ENCODE peak calls at places on chromosome 6, in nine cellular contexts. One of them, this sample, is unnamed.

GRCh38 chr6:21593927-21594421 is 423 bp downstream of the SOX4 start:
- DNase-seq in activated B cell treated with CpG ODN at 0.5 μM for 24 hours: no peak
- DNase-seq in cardiac muscle cell: peak; percentile 74
- DNase-seq in fibroblast of lung: peak; percentile 75
- DNase-seq in RCC 7860: no peak
- DNase-seq in mammary epithelial cell: no peak
- DNase-seq in immature natural killer cell: peak; percentile 30
- DNase-seq in NB4: peak; percentile 78
- DNase-seq in K562: no peak
- DNase-seq in this sample: peak; percentile 55

GRCh38 chr6:100300221-100300736 is 164.4 kb downstream of the SIM1 start:
- DNase-seq in activated B cell treated with CpG ODN at 0.5 μM for 24 hours: no peak
- DNase-seq in cardiac muscle cell: peak; percentile 87
- DNase-seq in fibroblast of lung: peak; percentile 87
- DNase-seq in RCC 7860: peak; percentile 98
- DNase-seq in mammary epithelial cell: peak; percentile 90
- DNase-seq in immature natural killer cell: no peak
- DNase-seq in NB4: no peak
- DNase-seq in K562: no peak
- DNase-seq in this sample: no peak

GRCh38 chr6:30345852-30346251 is 896 bp downstream of the RPP21 start:
- DNase-seq in activated B cell treated with CpG ODN at 0.5 μM for 24 hours: no peak
- DNase-seq in cardiac muscle cell: peak; percentile 28
- DNase-seq in fibroblast of lung: no peak
- DNase-seq in RCC 7860: no peak
- DNase-seq in mammary epithelial cell: no peak
- DNase-seq in immature natural killer cell: no peak
- DNase-seq in NB4: no peak
- DNase-seq in K562: no peak
- DNase-seq in this sample: no peak

GRCh38 chr6:5098501-5099270 is 13.5 kb downstream of the PPP1R3G start:
- DNase-seq in activated B cell treated with CpG ODN at 0.5 μM for 24 hours: no peak
- DNase-seq in cardiac muscle cell: no peak
- DNase-seq in fibroblast of lung: no peak
- DNase-seq in RCC 7860: no peak
- DNase-seq in mammary epithelial cell: no peak
- DNase-seq in immature natural killer cell: no peak
- DNase-seq in NB4: no peak
- DNase-seq in K562: no peak
- DNase-seq in this sample: no peak

GRCh38 chr6:73452107-73452461 is at the start of gene CGAS:
- DNase-seq in activated B cell treated with CpG ODN at 0.5 μM for 24 hours: peak; percentile 69
- DNase-seq in cardiac muscle cell: peak; percentile 74
- DNase-seq in fibroblast of lung: peak; percentile 65
- DNase-seq in RCC 7860: peak; percentile 81
- DNase-seq in mammary epithelial cell: peak; percentile 27
- DNase-seq in immature natural killer cell: peak; percentile 68
- DNase-seq in NB4: peak; percentile 93
- DNase-seq in K562: no peak
- DNase-seq in this sample: peak; percentile 47

GRCh38 chr6:16130437-16130891 is 1.6 kb downstream of the MYLIP start:
- DNase-seq in activated B cell treated with CpG ODN at 0.5 μM for 24 hours: no peak
- DNase-seq in cardiac muscle cell: peak; percentile 8
- DNase-seq in fibroblast of lung: no peak
- DNase-seq in RCC 7860: no peak
- DNase-seq in mammary epithelial cell: peak; percentile 16
- DNase-seq in immature natural killer cell: no peak
- DNase-seq in NB4: no peak
- DNase-seq in K562: no peak
- DNase-seq in this sample: peak; percentile 20

GRCh38 chr6:166997768-166998255 is 1.4 kb upstream of the CEP43 start:
- DNase-seq in activated B cell treated with CpG ODN at 0.5 μM for 24 hours: peak; percentile 42
- DNase-seq in cardiac muscle cell: peak; percentile 79
- DNase-seq in fibroblast of lung: peak; percentile 65
- DNase-seq in RCC 7860: peak; percentile 66
- DNase-seq in mammary epithelial cell: peak; percentile 86
- DNase-seq in immature natural killer cell: peak; percentile 9
- DNase-seq in NB4: peak; percentile 80
- DNase-seq in K562: peak; percentile 63
- DNase-seq in this sample: peak; percentile 65

GRCh38 chr6:155448823-155449789 is 6.5 kb downstream of the NOX3 start:
- DNase-seq in activated B cell treated with CpG ODN at 0.5 μM for 24 hours: no peak
- DNase-seq in cardiac muscle cell: no peak
- DNase-seq in fibroblast of lung: no peak
- DNase-seq in RCC 7860: no peak
- DNase-seq in mammary epithelial cell: no peak
- DNase-seq in immature natural killer cell: no peak
- DNase-seq in NB4: no peak
- DNase-seq in K562: no peak
- DNase-seq in this sample: no peak

GRCh38 chr6:1624848-1625341 is 15.2 kb downstream of the FOXC1 start:
- DNase-seq in activated B cell treated with CpG ODN at 0.5 μM for 24 hours: no peak
- DNase-seq in cardiac muscle cell: peak; percentile 57
- DNase-seq in fibroblast of lung: peak; percentile 37
- DNase-seq in RCC 7860: no peak
- DNase-seq in mammary epithelial cell: peak; percentile 61
- DNase-seq in immature natural killer cell: no peak
- DNase-seq in NB4: peak; percentile 43
- DNase-seq in K562: no peak
- DNase-seq in this sample: no peak

GRCh38 chr6:130183271-130184222 is 39.2 kb downstream of the SAMD3 start:
- DNase-seq in activated B cell treated with CpG ODN at 0.5 μM for 24 hours: no peak
- DNase-seq in cardiac muscle cell: no peak
- DNase-seq in fibroblast of lung: no peak
- DNase-seq in RCC 7860: no peak
- DNase-seq in mammary epithelial cell: no peak
- DNase-seq in immature natural killer cell: peak; percentile 75
- DNase-seq in NB4: no peak
- DNase-seq in K562: no peak
- DNase-seq in this sample: no peak

GRCh38 chr6:110399219-110400071 is 15.9 kb downstream of the DDO start:
- DNase-seq in activated B cell treated with CpG ODN at 0.5 μM for 24 hours: no peak
- DNase-seq in cardiac muscle cell: peak; percentile 35
- DNase-seq in fibroblast of lung: peak; percentile 11
- DNase-seq in RCC 7860: no peak
- DNase-seq in mammary epithelial cell: no peak
- DNase-seq in immature natural killer cell: no peak
- DNase-seq in NB4: no peak
- DNase-seq in K562: no peak
- DNase-seq in this sample: no peak

GRCh38 chr6:160071805-160072687 is 49.6 kb upstream of the SLC22A1 start:
- DNase-seq in activated B cell treated with CpG ODN at 0.5 μM for 24 hours: no peak
- DNase-seq in cardiac muscle cell: peak; percentile 8
- DNase-seq in fibroblast of lung: no peak
- DNase-seq in RCC 7860: no peak
- DNase-seq in mammary epithelial cell: no peak
- DNase-seq in immature natural killer cell: no peak
- DNase-seq in NB4: peak; percentile 21
- DNase-seq in K562: no peak
- DNase-seq in this sample: peak; percentile 9

GRCh38 chr6:257031-257725 is 35.1 kb upstream of the DUSP22 start:
- DNase-seq in activated B cell treated with CpG ODN at 0.5 μM for 24 hours: no peak
- DNase-seq in cardiac muscle cell: peak; percentile 35
- DNase-seq in fibroblast of lung: peak; percentile 29
- DNase-seq in RCC 7860: no peak
- DNase-seq in mammary epithelial cell: no peak
- DNase-seq in immature natural killer cell: no peak
- DNase-seq in NB4: peak; percentile 69
- DNase-seq in K562: no peak
- DNase-seq in this sample: no peak

GRCh38 chr6:35558571-35558970 is 45.9 kb upstream of the TULP1 start:
- DNase-seq in activated B cell treated with CpG ODN at 0.5 μM for 24 hours: no peak
- DNase-seq in cardiac muscle cell: no peak
- DNase-seq in fibroblast of lung: no peak
- DNase-seq in RCC 7860: no peak
- DNase-seq in mammary epithelial cell: no peak
- DNase-seq in immature natural killer cell: no peak
- DNase-seq in NB4: no peak
- DNase-seq in K562: no peak
- DNase-seq in this sample: no peak

GRCh38 chr6:109359248-109359647 is 23.0 kb downstream of the CD164 start:
- DNase-seq in activated B cell treated with CpG ODN at 0.5 μM for 24 hours: no peak
- DNase-seq in cardiac muscle cell: no peak
- DNase-seq in fibroblast of lung: no peak
- DNase-seq in RCC 7860: no peak
- DNase-seq in mammary epithelial cell: no peak
- DNase-seq in immature natural killer cell: no peak
- DNase-seq in NB4: no peak
- DNase-seq in K562: no peak
- DNase-seq in this sample: no peak

GRCh38 chr6:26157150-26157837 is 70.1 kb downstream of the HFE start:
- DNase-seq in activated B cell treated with CpG ODN at 0.5 μM for 24 hours: peak; percentile 53
- DNase-seq in cardiac muscle cell: peak; percentile 65
- DNase-seq in fibroblast of lung: no peak
- DNase-seq in RCC 7860: peak; percentile 84
- DNase-seq in mammary epithelial cell: no peak
- DNase-seq in immature natural killer cell: peak; percentile 60
- DNase-seq in NB4: peak; percentile 89
- DNase-seq in K562: peak; percentile 63
- DNase-seq in this sample: peak; percentile 92

GRCh38 chr6:42227173-42227850 is 9.7 kb upstream of the MRPS10 start:
- DNase-seq in activated B cell treated with CpG ODN at 0.5 μM for 24 hours: no peak
- DNase-seq in cardiac muscle cell: no peak
- DNase-seq in fibroblast of lung: no peak
- DNase-seq in RCC 7860: no peak
- DNase-seq in mammary epithelial cell: peak; percentile 13
- DNase-seq in immature natural killer cell: no peak
- DNase-seq in NB4: no peak
- DNase-seq in K562: no peak
- DNase-seq in this sample: no peak

GRCh38 chr6:38283734-38284362 is 355.9 kb downstream of the BTBD9 start:
- DNase-seq in activated B cell treated with CpG ODN at 0.5 μM for 24 hours: no peak
- DNase-seq in cardiac muscle cell: no peak
- DNase-seq in fibroblast of lung: no peak
- DNase-seq in RCC 7860: peak; percentile 85
- DNase-seq in mammary epithelial cell: peak; percentile 72
- DNase-seq in immature natural killer cell: no peak
- DNase-seq in NB4: peak; percentile 61
- DNase-seq in K562: no peak
- DNase-seq in this sample: no peak

GRCh38 chr6:150992279-150992678 is 126.8 kb downstream of the MTHFD1L start:
- DNase-seq in activated B cell treated with CpG ODN at 0.5 μM for 24 hours: no peak
- DNase-seq in cardiac muscle cell: no peak
- DNase-seq in fibroblast of lung: no peak
- DNase-seq in RCC 7860: no peak
- DNase-seq in mammary epithelial cell: no peak
- DNase-seq in immature natural killer cell: no peak
- DNase-seq in NB4: no peak
- DNase-seq in K562: no peak
- DNase-seq in this sample: no peak

GRCh38 chr6:111813247-111814162 is 59.7 kb downstream of the FYN start:
- DNase-seq in activated B cell treated with CpG ODN at 0.5 μM for 24 hours: no peak
- DNase-seq in cardiac muscle cell: no peak
- DNase-seq in fibroblast of lung: no peak
- DNase-seq in RCC 7860: peak; percentile 57
- DNase-seq in mammary epithelial cell: peak; percentile 32
- DNase-seq in immature natural killer cell: no peak
- DNase-seq in NB4: no peak
- DNase-seq in K562: no peak
- DNase-seq in this sample: no peak

GRCh38 chr6:33201147-33201545 is 479 bp downstream of the SLC39A7 start:
- DNase-seq in activated B cell treated with CpG ODN at 0.5 μM for 24 hours: no peak
- DNase-seq in cardiac muscle cell: peak; percentile 23
- DNase-seq in fibroblast of lung: no peak
- DNase-seq in RCC 7860: no peak
- DNase-seq in mammary epithelial cell: no peak
- DNase-seq in immature natural killer cell: no peak
- DNase-seq in NB4: peak; percentile 33
- DNase-seq in K562: peak; percentile 71
- DNase-seq in this sample: no peak

GRCh38 chr6:158087519-158087867 is 80.6 kb downstream of the SERAC1 start:
- DNase-seq in activated B cell treated with CpG ODN at 0.5 μM for 24 hours: no peak
- DNase-seq in cardiac muscle cell: no peak
- DNase-seq in fibroblast of lung: no peak
- DNase-seq in RCC 7860: no peak
- DNase-seq in mammary epithelial cell: no peak
- DNase-seq in immature natural killer cell: no peak
- DNase-seq in NB4: no peak
- DNase-seq in K562: no peak
- DNase-seq in this sample: no peak

GRCh38 chr6:52115145-52115741 is 27.8 kb upstream of the PKHD1 start:
- DNase-seq in activated B cell treated with CpG ODN at 0.5 μM for 24 hours: no peak
- DNase-seq in cardiac muscle cell: no peak
- DNase-seq in fibroblast of lung: no peak
- DNase-seq in RCC 7860: peak; percentile 51
- DNase-seq in mammary epithelial cell: peak; percentile 6
- DNase-seq in immature natural killer cell: no peak
- DNase-seq in NB4: no peak
- DNase-seq in K562: no peak
- DNase-seq in this sample: no peak

GRCh38 chr6:46733410-46733809 is 1.8 kb downstream of the PLA2G7 start:
- DNase-seq in activated B cell treated with CpG ODN at 0.5 μM for 24 hours: no peak
- DNase-seq in cardiac muscle cell: no peak
- DNase-seq in fibroblast of lung: no peak
- DNase-seq in RCC 7860: no peak
- DNase-seq in mammary epithelial cell: peak; percentile 26
- DNase-seq in immature natural killer cell: no peak
- DNase-seq in NB4: no peak
- DNase-seq in K562: no peak
- DNase-seq in this sample: no peak

GRCh38 chr6:161748535-161749386 is 474.9 kb upstream of the AGPAT4 start:
- DNase-seq in activated B cell treated with CpG ODN at 0.5 μM for 24 hours: no peak
- DNase-seq in cardiac muscle cell: peak; percentile 50
- DNase-seq in fibroblast of lung: peak; percentile 33
- DNase-seq in RCC 7860: no peak
- DNase-seq in mammary epithelial cell: no peak
- DNase-seq in immature natural killer cell: no peak
- DNase-seq in NB4: peak; percentile 50
- DNase-seq in K562: peak; percentile 59
- DNase-seq in this sample: peak; percentile 19

GRCh38 chr6:158703840-158704822 is 54.3 kb downstream of the SYTL3 start:
- DNase-seq in activated B cell treated with CpG ODN at 0.5 μM for 24 hours: peak; percentile 89
- DNase-seq in cardiac muscle cell: peak; percentile 71
- DNase-seq in fibroblast of lung: peak; percentile 63
- DNase-seq in RCC 7860: peak; percentile 54
- DNase-seq in mammary epithelial cell: peak; percentile 64
- DNase-seq in immature natural killer cell: peak; percentile 79
- DNase-seq in NB4: peak; percentile 85
- DNase-seq in K562: peak; percentile 94
- DNase-seq in this sample: peak; percentile 85

GRCh38 chr6:70668499-70668812 is 773 bp downstream of the SMAP1 start:
- DNase-seq in activated B cell treated with CpG ODN at 0.5 μM for 24 hours: no peak
- DNase-seq in cardiac muscle cell: no peak
- DNase-seq in fibroblast of lung: no peak
- DNase-seq in RCC 7860: no peak
- DNase-seq in mammary epithelial cell: no peak
- DNase-seq in immature natural killer cell: no peak
- DNase-seq in NB4: no peak
- DNase-seq in K562: no peak
- DNase-seq in this sample: no peak

GRCh38 chr6:116101298-116101718 is 655 bp downstream of the NT5DC1 start:
- DNase-seq in activated B cell treated with CpG ODN at 0.5 μM for 24 hours: no peak
- DNase-seq in cardiac muscle cell: no peak
- DNase-seq in fibroblast of lung: no peak
- DNase-seq in RCC 7860: no peak
- DNase-seq in mammary epithelial cell: no peak
- DNase-seq in immature natural killer cell: no peak
- DNase-seq in NB4: no peak
- DNase-seq in K562: peak; percentile 59
- DNase-seq in this sample: no peak

GRCh38 chr6:156555117-156555516 is 222.1 kb upstream of the ARID1B start:
- DNase-seq in activated B cell treated with CpG ODN at 0.5 μM for 24 hours: no peak
- DNase-seq in cardiac muscle cell: no peak
- DNase-seq in fibroblast of lung: no peak
- DNase-seq in RCC 7860: no peak
- DNase-seq in mammary epithelial cell: no peak
- DNase-seq in immature natural killer cell: no peak
- DNase-seq in NB4: peak; percentile 13
- DNase-seq in K562: no peak
- DNase-seq in this sample: no peak

GRCh38 chr6:112233864-112234263 is 20.5 kb downstream of the LAMA4 start:
- DNase-seq in activated B cell treated with CpG ODN at 0.5 μM for 24 hours: no peak
- DNase-seq in cardiac muscle cell: peak; percentile 85
- DNase-seq in fibroblast of lung: peak; percentile 97
- DNase-seq in RCC 7860: no peak
- DNase-seq in mammary epithelial cell: no peak
- DNase-seq in immature natural killer cell: no peak
- DNase-seq in NB4: no peak
- DNase-seq in K562: no peak
- DNase-seq in this sample: no peak

GRCh38 chr6:4262506-4262905 is 127.1 kb upstream of the ECI2 start:
- DNase-seq in activated B cell treated with CpG ODN at 0.5 μM for 24 hours: no peak
- DNase-seq in cardiac muscle cell: no peak
- DNase-seq in fibroblast of lung: no peak
- DNase-seq in RCC 7860: no peak
- DNase-seq in mammary epithelial cell: no peak
- DNase-seq in immature natural killer cell: no peak
- DNase-seq in NB4: no peak
- DNase-seq in K562: no peak
- DNase-seq in this sample: no peak